ENCODE peak calls at places on chromosomes 11 and 22, in eight cellular contexts. P is SK-N-SH, A is HepG2, C is stomach, J is Panc1, N is HCT116, L is GM23338, T is spleen. H is an unnamed sample.

GRCh38 chr11:111307472-111308108 is 9.2 kb downstream of the POU2AF3 start:
- DNase-seq in P (no peak), J (no peak), T (no peak), L (no peak), N (no peak), A (no peak), C (no peak), H (no peak)

GRCh38 chr22:43136255-43136654 is 6.9 kb downstream of the MCAT start:
- DNase-seq in A (peak; percentile 34), N (no peak), P (peak; percentile 80), T (peak; percentile 83), L (peak; percentile 74), J (no peak), C (peak; percentile 58), H (no peak)

GRCh38 chr11:93490996-93491618 is 52.1 kb downstream of the SMCO4 start:
- DNase-seq in N (no peak), A (no peak), P (no peak), J (no peak), L (peak; percentile 86), T (no peak), C (no peak), H (no peak)

GRCh38 chr22:36946436-36947158 is 33.2 kb downstream of the CSF2RB start:
- DNase-seq in T (no peak), P (no peak), A (no peak), L (no peak), C (no peak), N (no peak), J (no peak), H (no peak)

GRCh38 chr11:131234146-131234680 is 136.2 kb upstream of the NTM start:
- DNase-seq in L (no peak), A (no peak), C (no peak), T (no peak), P (no peak), N (no peak), J (no peak), H (no peak)

GRCh38 chr22:45548991-45549736 is 46.5 kb downstream of the FBLN1 start:
- DNase-seq in T (no peak), C (peak; percentile 46), L (peak; percentile 49), N (peak; percentile 37), P (no peak), J (no peak), A (no peak), H (peak; percentile 94)

GRCh38 chr11:61507962-61508824 is at the start of gene LRRC10B:
- DNase-seq in T (no peak), J (no peak), A (no peak), N (peak; percentile 52), C (no peak), L (peak; percentile 95), P (peak; percentile 93), H (no peak)

GRCh38 chr11:28799316-28799715 is 691.1 kb downstream of the METTL15 start:
- DNase-seq in J (no peak), P (no peak), C (no peak), N (no peak), T (no peak), A (no peak), L (no peak), H (no peak)

GRCh38 chr22:19930537-19931486 is 10.8 kb upstream of the COMT start:
- DNase-seq in J (no peak), C (no peak), L (no peak), T (no peak), P (no peak), N (no peak), A (no peak), H (no peak)

GRCh38 chr11:57311109-57311936 is 13.4 kb downstream of the TNKS1BP1 start:
- DNase-seq in A (peak; percentile 84), L (peak; percentile 97), P (peak; percentile 68), T (peak; percentile 89), C (peak; percentile 94), J (no peak), N (peak; percentile 81), H (peak; percentile 98)

GRCh38 chr11:62694455-62695167 is 5.3 kb upstream of the LRRN4CL start:
- DNase-seq in L (peak; percentile 94), J (peak; percentile 46), A (peak; percentile 70), P (peak; percentile 81), T (peak; percentile 90), N (peak; percentile 72), C (peak; percentile 85), H (peak; percentile 91)

GRCh38 chr11:117984471-117984870 is 1.7 kb upstream of the IL10RA start:
- DNase-seq in L (no peak), J (no peak), C (no peak), P (no peak), N (no peak), T (no peak), A (no peak), H (no peak)
- H3K4me1 ChIP-seq in L (peaks cover 5% of the 10 kb centered on the region), J (no peaks in the 10 kb centered on the region), C (peaks cover 11% of the 10 kb centered on the region), P (peaks cover 7% of the 10 kb centered on the region), N (peaks cover 6% of the 10 kb centered on the region), T (peaks cover 58% of the 10 kb centered on the region), A (peaks cover 17% of the 10 kb centered on the region), H (peaks cover 15% of the 10 kb centered on the region)

GRCh38 chr22:17853066-17853465 is 78.8 kb upstream of the BID start:
- DNase-seq in A (no peak), J (no peak), T (no peak), L (no peak), C (no peak), N (no peak), P (no peak), H (no peak)
- TF ChIP-seq POLR2AphosphoS5 in A (no peak), J (no peak), T (no peak), L (no peak), C (no peak), N (no peak), P (no peak), H (peak; percentile 18)

DNA sequence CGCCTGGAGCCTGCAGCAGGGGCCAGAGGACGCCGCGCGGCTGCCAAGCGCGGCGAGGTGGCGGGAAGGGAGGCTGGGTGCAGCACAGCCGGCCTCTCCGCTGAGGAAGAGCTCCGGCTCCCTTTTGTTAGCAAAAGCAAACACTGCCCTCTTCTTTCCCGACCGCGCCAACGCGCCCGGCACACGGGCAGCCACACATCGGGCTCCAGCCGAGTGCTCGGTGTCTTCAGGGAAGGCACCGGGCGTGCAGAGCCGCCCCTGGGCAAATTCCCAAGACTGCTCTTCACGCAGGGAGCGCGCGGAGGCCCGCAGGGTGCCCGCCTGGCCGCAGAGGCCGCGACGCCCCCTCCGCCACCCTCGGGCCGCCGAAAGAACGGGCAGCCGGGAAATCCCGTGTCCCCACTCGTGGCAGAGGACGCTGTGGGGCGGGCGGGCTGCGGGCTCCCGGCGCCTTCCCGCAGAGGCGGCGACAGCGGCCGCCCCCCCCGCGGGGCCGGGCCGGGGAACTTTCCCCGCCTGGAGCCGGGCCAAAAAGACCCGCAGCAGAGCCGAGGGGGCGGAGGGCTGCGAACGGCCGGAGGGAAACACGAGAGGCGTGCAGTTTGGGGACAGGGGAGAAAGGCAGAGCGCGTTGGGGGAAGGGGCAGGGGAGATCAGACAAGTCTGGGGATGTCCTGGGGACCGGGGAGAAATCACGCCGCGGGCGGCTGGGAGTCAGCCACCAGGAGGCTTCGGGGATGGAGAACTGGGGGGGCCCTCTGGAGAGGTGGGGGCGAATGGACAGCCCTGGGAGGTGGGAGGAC is 931 bp downstream of the CADM1 start:
- DNase-seq in C (peak; percentile 69), J (no peak), P (peak; percentile 74), A (peak; percentile 51), L (peak; percentile 71), T (peak; percentile 81), N (no peak), H (peak; percentile 81)
- TF ChIP-seq CTCF in C (no peak), J (peak; percentile 61), P (peak; percentile 40), A (peak; percentile 66), L (no peak), T (no peak), N (no peak), H (no peak)

GRCh38 chr22:21693999-21694341 is 28.2 kb downstream of the PPIL2 start:
- DNase-seq in C (no peak), P (no peak), T (no peak), J (no peak), L (no peak), N (no peak), A (no peak), H (no peak)
- H3K4me1 ChIP-seq in C (no peaks in the 10 kb centered on the region), P (no peaks in the 10 kb centered on the region), T (peaks cover 6% of the 10 kb centered on the region), J (no peaks in the 10 kb centered on the region), L (no peaks in the 10 kb centered on the region), N (no peaks in the 10 kb centered on the region), A (no peaks in the 10 kb centered on the region), H (peaks cover 24% of the 10 kb centered on the region)

DNA sequence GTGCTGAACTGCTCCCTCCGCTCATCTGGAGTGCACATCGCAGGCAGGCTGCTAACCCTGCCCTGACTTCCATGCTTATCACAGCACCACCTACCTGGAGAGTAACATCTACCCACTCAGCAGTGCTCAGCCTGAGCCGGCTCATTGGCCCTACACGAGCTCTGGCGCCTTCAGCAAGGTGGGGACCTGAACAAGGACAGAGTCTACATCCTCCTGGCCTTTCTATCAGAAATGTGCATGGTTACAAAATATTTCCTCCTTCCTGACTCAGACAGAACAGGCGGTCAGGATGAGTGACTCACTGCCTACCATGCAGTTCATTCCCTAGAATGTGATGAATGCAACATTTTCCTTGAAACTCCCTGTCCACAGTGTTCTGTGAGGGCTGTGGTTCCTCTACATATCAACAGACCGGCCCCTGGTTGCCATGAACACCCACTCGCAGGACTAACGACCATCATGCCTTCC is 53.1 kb downstream of the C11orf58 start:
- DNase-seq in P (no peak), J (no peak), N (peak; percentile 62), C (no peak), A (peak; percentile 24), T (peak; percentile 76), L (no peak), H (no peak)
- TF ChIP-seq POLR2AphosphoS5 in P (peak; percentile 49), J (no peak), N (no peak), C (peak; percentile 78), A (no peak), T (peak; percentile 60), L (no peak), H (peak; percentile 66)

GRCh38 chr11:114026355-114026754 is 33.2 kb upstream of the ZBTB16 start:
- DNase-seq in L (peak; percentile 83), C (no peak), P (no peak), N (no peak), A (peak; percentile 18), J (no peak), T (no peak), H (no peak)
- TF ChIP-seq CTCF in L (peak; percentile 59), C (no peak), P (peak; percentile 10), N (no peak), A (peak; percentile 11), J (no peak), T (no peak), H (no peak)